ENCODE peak calls at places on chromosomes 5 and 9, in nine cellular contexts. C is adrenal gland, E is pancreas, I is mesendoderm, A is heart right ventricle, V is stomach, S is tibial nerve, N is suprapubic skin, H is neural progenitor cell. O is an unnamed sample. For H3K4me1, the result is how much of the 10 kb centered on the place peaks cover.

GRCh38 chr5:36877667-36878420 is 1.3 kb downstream of the NIPBL start:
- DNase-seq in C (no peak), E (no peak), I (peak), A (no peak), V (no peak), S (no peak), N (no peak), H (peak), O (peak)

GRCh38 chr5:172798422-172799215 is 27.6 kb upstream of the DUSP1 start:
- DNase-seq in C (no peak), E (no peak), I (no peak), A (no peak), V (no peak), S (no peak), N (no peak), H (no peak), O (no peak)

GRCh38 chr9:133841167-133841812 is 103.1 kb upstream of the SARDH start:
- DNase-seq in C (no peak), E (no peak), I (no peak), A (no peak), V (no peak), S (no peak), N (no peak), H (no peak), O (no peak)

GRCh38 chr9:2085719-2086515 is 70.8 kb downstream of the SMARCA2 start:
- DNase-seq in C (no peak), E (no peak), I (no peak), A (peak), V (no peak), S (no peak), N (no peak), H (no peak), O (no peak)

GRCh38 chr9:6632516-6633328 is 12.8 kb downstream of the GLDC start:
- DNase-seq in C (no peak), E (no peak), I (peak), A (no peak), V (no peak), S (no peak), N (no peak), H (no peak), O (no peak)

GRCh38 chr9:138010274-138010800 is 132.8 kb downstream of the CACNA1B start:
- DNase-seq in C (no peak), E (no peak), I (no peak), A (peak), V (peak), S (no peak), N (no peak), H (no peak), O (no peak)

GRCh38 chr5:133384903-133385302 is 227.4 kb downstream of the FSTL4 start:
- DNase-seq in C (no peak), E (no peak), I (no peak), A (no peak), V (no peak), S (no peak), N (peak), H (no peak), O (no peak)

GRCh38 chr9:116075191-116075590 is 78.4 kb upstream of the PAPPA start:
- DNase-seq in C (no peak), E (no peak), I (no peak), A (no peak), V (no peak), S (no peak), N (no peak), H (no peak), O (no peak)

GRCh38 chr5:100902406-100903035 is 561 bp downstream of the ST8SIA4 start:
- DNase-seq in C (no peak), E (no peak), I (peak), A (no peak), V (no peak), S (no peak), N (no peak), H (peak), O (no peak)

GRCh38 chr5:43335681-43336080 is 22.5 kb upstream of the HMGCS1 start:
- DNase-seq in C (no peak), E (no peak), I (no peak), A (no peak), V (no peak), S (no peak), N (no peak), H (no peak), O (no peak)

GRCh38 chr5:83441752-83442151 is 29.8 kb upstream of the VCAN start:
- DNase-seq in C (no peak), E (no peak), I (no peak), A (no peak), V (no peak), S (no peak), N (no peak), H (no peak), O (no peak)

GRCh38 chr5:176491901-176492300 is 43.7 kb downstream of the FAF2 start:
- DNase-seq in C (no peak), E (no peak), I (no peak), A (no peak), V (no peak), S (no peak), N (no peak), H (no peak), O (no peak)

GRCh38 chr9:1505489-1505888 is 455.3 kb downstream of the DMRT2 start:
- DNase-seq in C (no peak), E (no peak), I (no peak), A (no peak), V (no peak), S (no peak), N (no peak), H (no peak), O (no peak)

DNA sequence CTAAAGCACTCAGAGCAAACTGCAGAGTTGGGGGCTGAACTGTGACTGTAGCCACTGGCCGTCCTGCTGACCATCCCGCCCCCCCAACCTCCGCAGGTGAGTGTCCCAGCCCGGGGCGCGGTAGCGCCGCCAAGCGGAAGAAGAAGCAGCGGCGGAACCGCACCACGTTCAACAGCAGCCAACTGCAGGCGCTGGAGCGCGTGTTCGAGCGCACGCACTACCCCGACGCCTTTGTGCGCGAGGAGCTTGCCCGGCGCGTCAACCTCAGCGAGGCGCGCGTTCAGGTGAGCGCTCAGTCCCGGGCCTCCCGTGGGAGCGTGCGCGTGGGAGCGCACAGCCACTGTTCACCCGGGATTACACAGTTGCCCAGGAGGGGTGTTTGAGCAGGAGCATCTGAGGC is 33.7 kb downstream of the PTGES start:
- DNase-seq in C (no peak), E (no peak), I (peak), A (no peak), V (no peak), S (no peak), N (no peak), H (peak), O (no peak)
- H3K4me1 ChIP-seq in C (under half), E (under half), I (under half), A (under half), V (under half), S (under half), N (under half), H (under half), O (under half)

GRCh38 chr5:68171101-68171558 is 44.4 kb upstream of the PIK3R1 start:
- DNase-seq in C (no peak), E (peak), I (no peak), A (peak), V (peak), S (peak), N (peak), H (peak), O (no peak)
- H3K27ac ChIP-seq in C (no peak), E (no peak), I (no peak), A (peak), V (peak), S (peak), N (peak), H (peak), O (no peak)

GRCh38 chr9:135909371-135909770 is 2.0 kb upstream of the CAMSAP1 start:
- DNase-seq in C (no peak), E (no peak), I (no peak), A (no peak), V (no peak), S (no peak), N (no peak), H (no peak), O (no peak)
- H3K4me3 ChIP-seq in C (no peak), E (no peak), I (no peak), A (no peak), V (no peak), S (no peak), N (peak), H (no peak), O (no peak)

GRCh38 chr9:27384262-27385014 is 87.5 kb upstream of the EQTN start:
- DNase-seq in C (no peak), E (no peak), I (no peak), A (no peak), V (no peak), S (no peak), N (no peak), H (no peak), O (no peak)

GRCh38 chr9:27382308-27382707 is 85.4 kb upstream of the EQTN start:
- DNase-seq in C (no peak), E (no peak), I (no peak), A (no peak), V (no peak), S (no peak), N (no peak), H (no peak), O (no peak)

GRCh38 chr9:27385606-27386005 is 88.7 kb upstream of the EQTN start:
- DNase-seq in C (no peak), E (peak), I (no peak), A (no peak), V (peak), S (no peak), N (no peak), H (no peak), O (no peak)

GRCh38 chr9:27383524-27383923 is 86.6 kb upstream of the EQTN start:
- DNase-seq in C (no peak), E (no peak), I (no peak), A (no peak), V (no peak), S (no peak), N (no peak), H (no peak), O (no peak)

GRCh38 chr9:27382989-27383388 is 86.0 kb upstream of the EQTN start:
- DNase-seq in C (no peak), E (no peak), I (no peak), A (no peak), V (no peak), S (no peak), N (no peak), H (no peak), O (no peak)
- H3K4me1 ChIP-seq in C (under half), E (half or more), I (under half), A (under half), V (half or more), S (under half), N (under half), H (under half), O (under half)

GRCh38 chr9:34601883-34602570 is 9.9 kb downstream of the RPP25L start:
- DNase-seq in C (no peak), E (no peak), I (peak), A (no peak), V (no peak), S (no peak), N (no peak), H (no peak), O (no peak)
- H3K27ac ChIP-seq in C (no peak), E (no peak), I (no peak), A (no peak), V (no peak), S (no peak), N (no peak), H (no peak), O (no peak)

GRCh38 chr9:91420471-91421021 is 3.1 kb downstream of the NFIL3 start:
- DNase-seq in C (peak), E (no peak), I (no peak), A (no peak), V (no peak), S (no peak), N (no peak), H (no peak), O (no peak)
- H3K4me3 ChIP-seq in C (peak), E (peak), I (no peak), A (peak), V (peak), S (peak), N (peak), H (peak), O (no peak)

GRCh38 chr5:149181702-149182101 is 40.4 kb downstream of the ABLIM3 start:
- DNase-seq in C (no peak), E (no peak), I (no peak), A (no peak), V (no peak), S (no peak), N (no peak), H (no peak), O (no peak)

GRCh38 chr5:149177339-149177843 is 36.1 kb downstream of the ABLIM3 start:
- DNase-seq in C (no peak), E (no peak), I (no peak), A (no peak), V (no peak), S (no peak), N (no peak), H (no peak), O (no peak)

GRCh38 chr5:149174847-149175234 is 33.5 kb downstream of the ABLIM3 start:
- DNase-seq in C (no peak), E (no peak), I (no peak), A (no peak), V (no peak), S (no peak), N (no peak), H (no peak), O (no peak)

GRCh38 chr5:149175346-149176113 is 34.2 kb downstream of the ABLIM3 start:
- DNase-seq in C (no peak), E (no peak), I (no peak), A (peak), V (no peak), S (peak), N (peak), H (no peak), O (no peak)

GRCh38 chr5:149177911-149178565 is 36.7 kb downstream of the ABLIM3 start:
- DNase-seq in C (no peak), E (no peak), I (peak), A (no peak), V (no peak), S (no peak), N (no peak), H (no peak), O (no peak)
- H3K4me1 ChIP-seq in C (under half), E (under half), I (under half), A (half or more), V (under half), S (under half), N (under half), H (under half), O (under half)

DNA sequence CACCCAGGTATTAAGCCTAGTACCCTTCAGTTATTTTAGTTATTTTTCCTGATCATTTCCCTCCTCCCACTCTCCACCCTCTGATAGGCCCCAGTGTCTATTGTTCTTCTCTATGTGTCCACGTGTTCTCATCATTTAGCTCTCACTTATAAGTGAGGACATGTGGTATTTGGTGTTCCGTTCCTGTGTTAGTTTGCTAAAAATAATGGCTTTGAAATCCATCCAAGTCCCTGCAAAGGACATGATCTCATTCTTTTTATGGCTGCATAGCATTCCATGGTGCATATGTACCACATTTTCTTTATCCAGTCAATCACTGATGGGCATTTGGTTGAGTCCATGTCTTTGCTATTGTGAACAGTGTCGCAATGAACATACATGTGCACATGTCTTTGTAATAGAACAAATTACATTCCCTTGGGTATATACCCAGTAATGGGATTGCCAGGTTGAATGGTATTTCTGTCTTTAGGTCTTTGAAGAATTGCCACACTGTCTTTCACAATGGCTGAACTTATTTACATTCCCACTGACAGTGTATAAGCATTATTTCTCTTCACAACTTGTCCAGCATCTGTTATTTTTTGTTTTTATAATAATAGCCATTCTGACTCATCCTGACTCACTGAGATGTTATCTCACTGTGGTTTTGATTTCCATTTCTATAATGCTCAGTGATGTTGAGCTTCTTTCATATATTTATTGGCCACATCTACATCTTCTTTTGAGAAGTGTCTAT is 17.2 kb upstream of the DIRAS2 start:
- DNase-seq in C (no peak), E (no peak), I (no peak), A (no peak), V (no peak), S (no peak), N (no peak), H (no peak), O (no peak)
- H3K27ac ChIP-seq in C (no peak), E (no peak), I (no peak), A (no peak), V (no peak), S (no peak), N (no peak), H (no peak), O (no peak)

GRCh38 chr5:143314664-143315063 is 88.8 kb downstream of the NR3C1 start:
- DNase-seq in C (no peak), E (no peak), I (no peak), A (no peak), V (no peak), S (no peak), N (no peak), H (no peak), O (no peak)
- H3K4me3 ChIP-seq in C (no peak), E (no peak), I (no peak), A (no peak), V (no peak), S (no peak), N (no peak), H (no peak), O (no peak)

O was measured in CD4-positive, alpha-beta memory T cell.